ENCODE peak calls at places on chromosomes 5 and 9, in nine cellular contexts. A, Q, J, B, X, W, Y, M and K are unnamed samples. For H3K9me3, the result is how much of the 10 kb centered on the place peaks cover.

GRCh38 chr5:88870280-88870679 is 12.7 kb downstream of the MEF2C start:
- DNase-seq in A (no peak), Q (no peak), J (no peak), B (no peak), X (no peak), W (no peak), Y (no peak), M (no peak), K (no peak)

GRCh38 chr5:37189355-37189754 is 59.8 kb downstream of the CPLANE1 start:
- DNase-seq in A (no peak), Q (no peak), J (no peak), B (no peak), X (no peak), W (no peak), Y (no peak), M (no peak), K (no peak)

GRCh38 chr5:161077895-161078566 is 226.0 kb upstream of the ATP10B start:
- DNase-seq in A (no peak), Q (no peak), J (no peak), B (no peak), X (no peak), W (no peak), Y (no peak), M (no peak), K (no peak)

GRCh38 chr5:170570492-170570891 is 66.7 kb downstream of the KCNIP1 start:
- DNase-seq in A (no peak), Q (no peak), J (no peak), B (no peak), X (no peak), W (no peak), Y (no peak), M (no peak), K (no peak)

GRCh38 chr9:83199240-83199639 is 136.3 kb upstream of the RASEF start:
- DNase-seq in A (peak), Q (peak), J (peak), B (no peak), X (peak), W (peak), Y (no peak), M (no peak), K (no peak)

GRCh38 chr5:100518377-100518776 is 16.8 kb upstream of the FAM174A start:
- DNase-seq in A (no peak), Q (no peak), J (no peak), B (no peak), X (no peak), W (no peak), Y (no peak), M (no peak), K (no peak)

GRCh38 chr5:93736284-93736683 is 5.1 kb downstream of the POU5F2 start:
- DNase-seq in A (no peak), Q (no peak), J (no peak), B (no peak), X (no peak), W (no peak), Y (no peak), M (no peak), K (no peak)

GRCh38 chr5:96743805-96744559 is 63.8 kb downstream of the ERAP1 start:
- DNase-seq in A (no peak), Q (no peak), J (no peak), B (no peak), X (no peak), W (no peak), Y (no peak), M (no peak), K (no peak)

GRCh38 chr9:36191290-36191645 is 547 bp downstream of the CLTA start:
- DNase-seq in A (peak), Q (no peak), J (peak), B (no peak), X (peak), W (peak), Y (peak), M (no peak), K (no peak)

GRCh38 chr9:82599550-82599949 is 463.4 kb downstream of the RASEF start:
- DNase-seq in A (no peak), Q (no peak), J (no peak), B (no peak), X (no peak), W (no peak), Y (no peak), M (no peak), K (no peak)

GRCh38 chr5:56164371-56164770 is 68.8 kb downstream of the ANKRD55 start:
- DNase-seq in A (peak), Q (no peak), J (no peak), B (no peak), X (no peak), W (no peak), Y (no peak), M (no peak), K (no peak)

GRCh38 chr5:68932830-68933434 is 160.9 kb upstream of the SLC30A5 start:
- DNase-seq in A (no peak), Q (no peak), J (peak), B (no peak), X (no peak), W (peak), Y (no peak), M (no peak), K (no peak)

GRCh38 chr9:8845376-8845775 is 1045.8 kb upstream of the DMAC1 start:
- DNase-seq in A (no peak), Q (no peak), J (no peak), B (no peak), X (no peak), W (no peak), Y (no peak), M (no peak), K (no peak)

GRCh38 chr9:85038061-85038460 is 368.5 kb downstream of the NTRK2 start:
- DNase-seq in A (no peak), Q (no peak), J (no peak), B (no peak), X (no peak), W (no peak), Y (no peak), M (no peak), K (no peak)

GRCh38 chr9:129972816-129973215 is 70.2 kb downstream of the FNBP1 start:
- DNase-seq in A (no peak), Q (no peak), J (no peak), B (no peak), X (no peak), W (no peak), Y (no peak), M (no peak), K (no peak)

GRCh38 chr9:72984990-72985389 is 32.1 kb upstream of the ALDH1A1 start:
- DNase-seq in A (no peak), Q (no peak), J (no peak), B (no peak), X (no peak), W (no peak), Y (no peak), M (no peak), K (no peak)

GRCh38 chr5:150978590-150978989 is 41.8 kb upstream of the GPX3 start:
- DNase-seq in A (no peak), Q (no peak), J (no peak), B (no peak), X (no peak), W (no peak), Y (no peak), M (no peak), K (no peak)
- H3K9me3 ChIP-seq in A (under half), Q (under half), J (under half), B (under half), X (under half), W (under half), Y (under half), M (under half), K (under half)

GRCh38 chr9:21465859-21466518 is 16.1 kb downstream of the IFNE start:
- DNase-seq in A (no peak), Q (no peak), J (peak), B (no peak), X (no peak), W (peak), Y (no peak), M (no peak), K (no peak)

GRCh38 chr9:21470126-21470525 is 12.0 kb downstream of the IFNE start:
- DNase-seq in A (no peak), Q (no peak), J (no peak), B (no peak), X (no peak), W (no peak), Y (no peak), M (no peak), K (no peak)

GRCh38 chr9:21461377-21461776 is 20.7 kb downstream of the IFNE start:
- DNase-seq in A (no peak), Q (no peak), J (no peak), B (no peak), X (no peak), W (no peak), Y (no peak), M (no peak), K (no peak)

DNA sequence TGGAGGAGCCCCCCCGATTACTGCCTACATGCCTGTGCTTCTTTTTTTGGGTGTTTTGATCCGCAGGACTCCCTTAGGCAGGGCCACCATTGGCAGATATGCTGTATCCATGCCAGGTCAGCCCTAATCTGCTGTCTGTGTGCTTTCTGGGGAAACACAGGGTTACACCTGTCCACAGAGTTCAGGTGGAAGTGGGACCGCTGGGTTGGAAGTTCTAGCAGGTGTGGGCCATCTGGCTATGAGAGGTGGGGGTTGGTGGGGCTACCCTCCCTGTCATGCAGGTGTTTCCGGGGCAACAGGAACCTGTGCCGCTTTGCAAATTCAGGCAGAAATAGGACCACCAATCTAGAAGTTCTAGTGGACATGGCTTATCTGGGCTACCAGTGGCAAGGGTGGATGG is 17.0 kb downstream of the IFNE start:
- DNase-seq in A (no peak), Q (no peak), J (no peak), B (no peak), X (no peak), W (no peak), Y (no peak), M (no peak), K (no peak)
- H3K9me3 ChIP-seq in A (under half), Q (under half), J (under half), B (under half), X (under half), W (under half), Y (under half), M (under half), K (under half)

DNA sequence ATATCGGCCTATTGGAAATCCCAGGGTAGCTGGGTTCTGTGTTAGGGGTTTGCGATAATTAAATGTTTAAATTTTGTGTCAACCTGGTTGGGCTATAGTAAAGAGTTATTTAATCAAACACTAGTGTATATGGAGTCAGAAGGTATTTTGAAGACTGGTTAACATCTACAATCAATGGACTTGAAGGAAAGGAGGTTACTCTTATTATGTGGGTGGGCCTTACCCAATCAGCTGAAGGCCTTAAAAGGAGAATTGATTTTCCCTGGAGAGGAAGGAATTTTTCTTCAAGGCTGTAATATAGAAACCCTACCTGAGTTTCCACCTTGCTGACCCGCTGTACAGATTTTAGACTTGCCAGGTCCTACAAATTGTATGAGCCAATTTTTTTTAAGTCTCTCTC is 411.4 kb downstream of the IRX1 start:
- DNase-seq in A (no peak), Q (no peak), J (no peak), B (no peak), X (no peak), W (no peak), Y (no peak), M (no peak), K (no peak)
- H3K9me3 ChIP-seq in A (under half), Q (under half), J (under half), B (under half), X (under half), W (under half), Y (under half), M (under half), K (under half)

DNA sequence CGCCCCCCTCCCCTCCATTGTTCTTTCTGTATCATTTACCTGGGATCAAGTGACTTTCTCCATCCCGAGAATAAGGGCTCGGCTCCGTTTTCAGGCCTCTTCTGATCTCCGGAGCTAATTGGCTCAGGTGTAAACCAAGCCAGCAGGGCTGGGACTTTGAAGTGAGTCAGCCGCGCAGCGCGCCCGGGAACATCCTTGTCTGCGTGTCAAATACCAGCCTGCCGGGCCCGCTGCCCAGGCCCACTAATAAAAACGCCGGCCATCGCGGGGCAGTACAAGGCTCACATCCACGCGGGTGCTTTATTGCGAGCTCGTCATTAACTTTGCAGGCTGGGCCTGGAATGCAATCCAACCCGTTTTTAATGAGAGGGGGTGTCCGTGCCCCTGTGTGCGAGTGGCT is 416.8 kb downstream of the IRX2 start:
- DNase-seq in A (no peak), Q (no peak), J (no peak), B (no peak), X (no peak), W (no peak), Y (no peak), M (no peak), K (peak)
- H3K9me3 ChIP-seq in A (under half), Q (under half), J (under half), B (under half), X (under half), W (under half), Y (under half), M (under half), K (under half)